ENCODE peak calls at places on chromosome 3, in five cellular contexts. M, N, O, C and E are unnamed samples.

GRCh38 chr3:150232992-150233451 is 175.1 kb upstream of the TSC22D2 start:
- DNase-seq in M (no peak), N (no peak), O (no peak), C (no peak), E (no peak)

GRCh38 chr3:189308594-189308993 is 136.8 kb downstream of the TPRG1 start:
- DNase-seq in M (no peak), N (no peak), O (no peak), C (no peak), E (no peak)

GRCh38 chr3:73786346-73786807 is 161.6 kb upstream of the PDZRN3 start:
- DNase-seq in M (no peak), N (no peak), O (no peak), C (no peak), E (no peak)

GRCh38 chr3:143751643-143752178 is 96.6 kb downstream of the SLC9A9 start:
- DNase-seq in M (no peak), N (no peak), O (no peak), C (no peak), E (peak)

GRCh38 chr3:37899711-37900306 is 38.1 kb downstream of the CTDSPL start:
- DNase-seq in M (no peak), N (no peak), O (no peak), C (peak), E (no peak)

GRCh38 chr3:126152931-126153694 is 27.3 kb downstream of the ALDH1L1 start:
- DNase-seq in M (no peak), N (no peak), O (no peak), C (no peak), E (no peak)

GRCh38 chr3:90007786-90008499 is 900.5 kb downstream of the EPHA3 start:
- DNase-seq in M (no peak), N (no peak), O (no peak), C (no peak), E (no peak)

GRCh38 chr3:31354373-31354772 is 178.4 kb upstream of the STT3B start:
- DNase-seq in M (no peak), N (no peak), O (no peak), C (no peak), E (no peak)

GRCh38 chr3:59381282-59381681 is 331.5 kb upstream of the CFAP20DC start:
- DNase-seq in M (no peak), N (no peak), O (no peak), C (no peak), E (peak)

GRCh38 chr3:189787191-189787590 is 156.0 kb downstream of the TP63 start:
- DNase-seq in M (no peak), N (no peak), O (no peak), C (no peak), E (no peak)

GRCh38 chr3:37096292-37096691 is 78.1 kb downstream of the LRRFIP2 start:
- DNase-seq in M (no peak), N (peak), O (no peak), C (no peak), E (no peak)

GRCh38 chr3:129650256-129650872 is 43.9 kb upstream of the PLXND1 start:
- DNase-seq in M (no peak), N (peak), O (peak), C (peak), E (no peak)

GRCh38 chr3:122533931-122534334 is 19.2 kb upstream of the KPNA1 start:
- DNase-seq in M (no peak), N (no peak), O (no peak), C (peak), E (peak)

GRCh38 chr3:15359677-15360397 is 27.5 kb upstream of the SH3BP5 start:
- DNase-seq in M (no peak), N (no peak), O (no peak), C (no peak), E (no peak)

GRCh38 chr3:150237490-150237889 is 170.6 kb upstream of the TSC22D2 start:
- DNase-seq in M (no peak), N (no peak), O (no peak), C (no peak), E (no peak)

GRCh38 chr3:139655880-139656279 is 21.9 kb downstream of the NMNAT3 start:
- DNase-seq in M (no peak), N (peak), O (no peak), C (no peak), E (no peak)

GRCh38 chr3:41682996-41683395 is 278.9 kb downstream of the ULK4 start:
- DNase-seq in M (no peak), N (no peak), O (no peak), C (no peak), E (no peak)

GRCh38 chr3:19711160-19711782 is 222.7 kb downstream of the EFHB start:
- DNase-seq in M (no peak), N (no peak), O (no peak), C (no peak), E (no peak)

GRCh38 chr3:81419196-81419595 is 342.2 kb downstream of the GBE1 start:
- DNase-seq in M (no peak), N (peak), O (peak), C (peak), E (no peak)

GRCh38 chr3:21645121-21645897 is 105.7 kb downstream of the ZNF385D start:
- DNase-seq in M (no peak), N (no peak), O (peak), C (no peak), E (no peak)

GRCh38 chr3:134471521-134472193 is 14.1 kb downstream of the ANAPC13 start:
- DNase-seq in M (no peak), N (no peak), O (no peak), C (no peak), E (no peak)

GRCh38 chr3:105014631-105015030 is 352.1 kb upstream of the ALCAM start:
- DNase-seq in M (no peak), N (no peak), O (no peak), C (no peak), E (no peak)
- TF ChIP-seq JUND in M (no peak), N (no peak), O (no peak), C (no peak), E (no peak)

DNA sequence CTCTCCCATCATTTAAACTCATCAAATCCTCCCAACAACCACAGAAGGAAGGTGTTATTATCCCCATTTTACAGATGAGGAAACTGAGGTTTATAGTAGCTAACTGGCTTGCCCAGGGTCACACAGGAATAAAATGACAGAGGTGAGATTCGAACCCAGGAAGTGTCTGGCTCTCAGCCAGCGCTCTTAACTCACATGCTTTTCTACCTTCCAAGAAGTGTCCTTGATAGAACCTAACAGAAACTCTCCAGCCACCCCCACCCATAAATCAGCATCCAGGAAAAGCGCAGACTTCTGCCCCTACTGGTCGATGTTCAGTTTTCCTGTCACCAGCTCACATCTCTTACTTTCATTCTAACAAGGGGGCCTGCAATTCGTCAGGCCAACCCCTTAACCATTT is 51.7 kb downstream of the SPATA12 start:
- DNase-seq in M (no peak), N (peak), O (peak), C (peak), E (no peak)
- TF ChIP-seq RFX5 in M (no peak), N (no peak), O (no peak), C (no peak), E (no peak)

GRCh38 chr3:170962426-170962825 is 54.0 kb upstream of the EIF5A2 start:
- DNase-seq in M (no peak), N (no peak), O (no peak), C (no peak), E (no peak)

GRCh38 chr3:170956647-170957046 is 48.2 kb upstream of the EIF5A2 start:
- DNase-seq in M (no peak), N (no peak), O (no peak), C (no peak), E (no peak)

GRCh38 chr3:170967126-170967525 is 58.7 kb upstream of the EIF5A2 start:
- DNase-seq in M (no peak), N (no peak), O (no peak), C (no peak), E (no peak)

GRCh38 chr3:170966495-170966894 is 58.1 kb upstream of the EIF5A2 start:
- DNase-seq in M (no peak), N (peak), O (no peak), C (no peak), E (no peak)

GRCh38 chr3:170961616-170962400 is 53.4 kb upstream of the EIF5A2 start:
- DNase-seq in M (no peak), N (peak), O (peak), C (peak), E (no peak)
- TF ChIP-seq JUND in M (no peak), N (no peak), O (no peak), C (no peak), E (no peak)

GRCh38 chr3:11331101-11331500 is 58.9 kb downstream of the ATG7 start:
- DNase-seq in M (no peak), N (no peak), O (no peak), C (no peak), E (no peak)
- TF ChIP-seq RFX5 in M (no peak), N (no peak), O (no peak), C (no peak), E (no peak)